ENCODE peak calls at places on chromosomes 4 and X, in eight cellular contexts. One of them, this sample, is unnamed.

GRCh38 chr4:93852680-93853079 is 24.1 kb downstream of the ATOH1 start:
- DNase-seq in suprapubic skin: no peak
- DNase-seq in neural progenitor cell: no peak
- DNase-seq in breast epithelium: no peak
- DNase-seq in cardiac muscle cell: no peak
- DNase-seq in HAP-1: no peak
- DNase-seq in sigmoid colon: no peak
- DNase-seq in dorsolateral prefrontal cortex: no peak
- DNase-seq in this sample: no peak

GRCh38 chr4:17647927-17648326 is 33.5 kb downstream of the MED28 start:
- DNase-seq in breast epithelium: no peak
- DNase-seq in sigmoid colon: no peak
- DNase-seq in HAP-1: no peak
- DNase-seq in cardiac muscle cell: no peak
- DNase-seq in dorsolateral prefrontal cortex: no peak
- DNase-seq in neural progenitor cell: no peak
- DNase-seq in suprapubic skin: no peak
- DNase-seq in this sample: no peak

GRCh38 chr4:2761035-2761923 is 5.1 kb upstream of the TNIP2 start:
- DNase-seq in HAP-1: no peak
- DNase-seq in sigmoid colon: peak; percentile 66
- DNase-seq in cardiac muscle cell: peak; percentile 21
- DNase-seq in suprapubic skin: no peak
- DNase-seq in neural progenitor cell: no peak
- DNase-seq in breast epithelium: no peak
- DNase-seq in dorsolateral prefrontal cortex: no peak
- DNase-seq in this sample: no peak

GRCh38 chr4:109301691-109302365 is 630 bp downstream of the COL25A1 start:
- DNase-seq in sigmoid colon: no peak
- DNase-seq in neural progenitor cell: peak; percentile 4
- DNase-seq in cardiac muscle cell: no peak
- DNase-seq in suprapubic skin: no peak
- DNase-seq in breast epithelium: no peak
- DNase-seq in dorsolateral prefrontal cortex: no peak
- DNase-seq in HAP-1: no peak
- DNase-seq in this sample: no peak

GRCh38 chr4:133147922-133148689 is 988 bp upstream of the PCDH10 start:
- DNase-seq in sigmoid colon: peak; percentile 67
- DNase-seq in cardiac muscle cell: peak; percentile 72
- DNase-seq in breast epithelium: no peak
- DNase-seq in dorsolateral prefrontal cortex: peak; percentile 62
- DNase-seq in neural progenitor cell: peak; percentile 78
- DNase-seq in suprapubic skin: peak; percentile 71
- DNase-seq in HAP-1: no peak
- DNase-seq in this sample: no peak

GRCh38 chr4:6372649-6373525 is 99.5 kb downstream of the PPP2R2C start:
- DNase-seq in HAP-1: peak; percentile 5
- DNase-seq in cardiac muscle cell: peak; percentile 31
- DNase-seq in sigmoid colon: no peak
- DNase-seq in suprapubic skin: no peak
- DNase-seq in breast epithelium: no peak
- DNase-seq in neural progenitor cell: peak; percentile 73
- DNase-seq in dorsolateral prefrontal cortex: no peak
- DNase-seq in this sample: no peak

GRCh38 chrX:123833387-123833786 is 26.5 kb upstream of the XIAP start:
- DNase-seq in cardiac muscle cell: peak; percentile 55
- DNase-seq in HAP-1: peak; percentile 81
- DNase-seq in dorsolateral prefrontal cortex: no peak
- DNase-seq in breast epithelium: no peak
- DNase-seq in suprapubic skin: no peak
- DNase-seq in neural progenitor cell: peak; percentile 38
- DNase-seq in sigmoid colon: peak; percentile 71
- DNase-seq in this sample: no peak

GRCh38 chr4:111890412-111890811 is 254.8 kb upstream of the FAM241A start:
- DNase-seq in dorsolateral prefrontal cortex: no peak
- DNase-seq in sigmoid colon: no peak
- DNase-seq in suprapubic skin: no peak
- DNase-seq in breast epithelium: no peak
- DNase-seq in neural progenitor cell: no peak
- DNase-seq in cardiac muscle cell: no peak
- DNase-seq in HAP-1: no peak
- DNase-seq in this sample: no peak

GRCh38 chr4:152211936-152212675 is 323.8 kb downstream of the FBXW7 start:
- DNase-seq in dorsolateral prefrontal cortex: no peak
- DNase-seq in HAP-1: no peak
- DNase-seq in cardiac muscle cell: no peak
- DNase-seq in breast epithelium: no peak
- DNase-seq in suprapubic skin: no peak
- DNase-seq in sigmoid colon: no peak
- DNase-seq in neural progenitor cell: no peak
- DNase-seq in this sample: no peak

GRCh38 chr4:41683321-41683720 is 65.2 kb downstream of the PHOX2B start:
- DNase-seq in suprapubic skin: no peak
- DNase-seq in HAP-1: no peak
- DNase-seq in neural progenitor cell: no peak
- DNase-seq in sigmoid colon: no peak
- DNase-seq in breast epithelium: no peak
- DNase-seq in cardiac muscle cell: no peak
- DNase-seq in dorsolateral prefrontal cortex: no peak
- DNase-seq in this sample: no peak

GRCh38 chr4:3339566-3339965 is 46.7 kb downstream of the RGS12 start:
- DNase-seq in neural progenitor cell: no peak
- DNase-seq in dorsolateral prefrontal cortex: no peak
- DNase-seq in breast epithelium: no peak
- DNase-seq in sigmoid colon: no peak
- DNase-seq in cardiac muscle cell: no peak
- DNase-seq in HAP-1: no peak
- DNase-seq in suprapubic skin: no peak
- DNase-seq in this sample: no peak

GRCh38 chrX:119288890-119289393 is 52.9 kb downstream of the PGRMC1 start:
- DNase-seq in breast epithelium: no peak
- DNase-seq in HAP-1: no peak
- DNase-seq in sigmoid colon: no peak
- DNase-seq in neural progenitor cell: no peak
- DNase-seq in suprapubic skin: no peak
- DNase-seq in cardiac muscle cell: no peak
- DNase-seq in dorsolateral prefrontal cortex: no peak
- DNase-seq in this sample: no peak
- H3K27me3 ChIP-seq in breast epithelium: peaks cover 28% of the 10 kb centered on the region
- H3K27me3 ChIP-seq in HAP-1: peaks cover 24% of the 10 kb centered on the region
- H3K27me3 ChIP-seq in sigmoid colon: no peaks in the 10 kb centered on the region
- H3K27me3 ChIP-seq in neural progenitor cell: no peaks in the 10 kb centered on the region
- H3K27me3 ChIP-seq in suprapubic skin: no peaks in the 10 kb centered on the region
- H3K27me3 ChIP-seq in cardiac muscle cell: no peaks in the 10 kb centered on the region
- H3K27me3 ChIP-seq in dorsolateral prefrontal cortex: peaks cover 44% of the 10 kb centered on the region
- H3K27me3 ChIP-seq in this sample: no peaks in the 10 kb centered on the region

DNA sequence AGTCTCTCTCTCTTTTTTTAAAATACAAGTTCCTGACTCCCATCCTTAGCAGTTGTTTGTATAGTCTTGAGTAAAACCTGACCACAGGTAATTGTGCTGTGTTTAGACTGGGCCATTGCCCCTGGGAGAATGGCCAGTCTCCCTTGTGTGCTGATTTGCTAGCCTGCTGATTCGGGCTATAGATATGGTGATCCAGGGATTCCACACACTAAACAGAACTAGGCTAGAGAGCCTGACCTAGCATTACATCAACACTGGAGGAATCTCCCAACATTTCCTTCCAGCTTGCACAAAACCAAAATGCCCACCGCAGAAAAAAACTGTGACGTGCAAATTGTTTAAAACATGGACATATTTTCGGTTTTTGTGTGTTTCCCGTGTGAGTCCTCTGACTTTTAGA is 5.1 kb downstream of the UPRT start:
- DNase-seq in cardiac muscle cell: no peak
- DNase-seq in sigmoid colon: no peak
- DNase-seq in suprapubic skin: no peak
- DNase-seq in HAP-1: no peak
- DNase-seq in dorsolateral prefrontal cortex: no peak
- DNase-seq in neural progenitor cell: no peak
- DNase-seq in breast epithelium: no peak
- DNase-seq in this sample: peak; percentile 71
- H3K27me3 ChIP-seq in cardiac muscle cell: no peaks in the 10 kb centered on the region
- H3K27me3 ChIP-seq in sigmoid colon: no peaks in the 10 kb centered on the region
- H3K27me3 ChIP-seq in suprapubic skin: no peaks in the 10 kb centered on the region
- H3K27me3 ChIP-seq in HAP-1: no peaks in the 10 kb centered on the region
- H3K27me3 ChIP-seq in dorsolateral prefrontal cortex: peaks cover 3% of the 10 kb centered on the region
- H3K27me3 ChIP-seq in neural progenitor cell: no peaks in the 10 kb centered on the region
- H3K27me3 ChIP-seq in breast epithelium: no peaks in the 10 kb centered on the region
- H3K27me3 ChIP-seq in this sample: no peaks in the 10 kb centered on the region

GRCh38 chr4:80208606-80209005 is 11.3 kb downstream of the PRDM8 start:
- DNase-seq in suprapubic skin: no peak
- DNase-seq in neural progenitor cell: no peak
- DNase-seq in HAP-1: no peak
- DNase-seq in cardiac muscle cell: no peak
- DNase-seq in breast epithelium: no peak
- DNase-seq in sigmoid colon: no peak
- DNase-seq in dorsolateral prefrontal cortex: no peak
- DNase-seq in this sample: no peak
- H3K27me3 ChIP-seq in suprapubic skin: peaks cover 3% of the 10 kb centered on the region
- H3K27me3 ChIP-seq in neural progenitor cell: peaks cover 100% of the 10 kb centered on the region
- H3K27me3 ChIP-seq in HAP-1: no peaks in the 10 kb centered on the region
- H3K27me3 ChIP-seq in cardiac muscle cell: peaks cover 80% of the 10 kb centered on the region
- H3K27me3 ChIP-seq in breast epithelium: peaks cover 16% of the 10 kb centered on the region
- H3K27me3 ChIP-seq in sigmoid colon: no peaks in the 10 kb centered on the region
- H3K27me3 ChIP-seq in dorsolateral prefrontal cortex: peaks cover 17% of the 10 kb centered on the region
- H3K27me3 ChIP-seq in this sample: peaks cover 19% of the 10 kb centered on the region

DNA sequence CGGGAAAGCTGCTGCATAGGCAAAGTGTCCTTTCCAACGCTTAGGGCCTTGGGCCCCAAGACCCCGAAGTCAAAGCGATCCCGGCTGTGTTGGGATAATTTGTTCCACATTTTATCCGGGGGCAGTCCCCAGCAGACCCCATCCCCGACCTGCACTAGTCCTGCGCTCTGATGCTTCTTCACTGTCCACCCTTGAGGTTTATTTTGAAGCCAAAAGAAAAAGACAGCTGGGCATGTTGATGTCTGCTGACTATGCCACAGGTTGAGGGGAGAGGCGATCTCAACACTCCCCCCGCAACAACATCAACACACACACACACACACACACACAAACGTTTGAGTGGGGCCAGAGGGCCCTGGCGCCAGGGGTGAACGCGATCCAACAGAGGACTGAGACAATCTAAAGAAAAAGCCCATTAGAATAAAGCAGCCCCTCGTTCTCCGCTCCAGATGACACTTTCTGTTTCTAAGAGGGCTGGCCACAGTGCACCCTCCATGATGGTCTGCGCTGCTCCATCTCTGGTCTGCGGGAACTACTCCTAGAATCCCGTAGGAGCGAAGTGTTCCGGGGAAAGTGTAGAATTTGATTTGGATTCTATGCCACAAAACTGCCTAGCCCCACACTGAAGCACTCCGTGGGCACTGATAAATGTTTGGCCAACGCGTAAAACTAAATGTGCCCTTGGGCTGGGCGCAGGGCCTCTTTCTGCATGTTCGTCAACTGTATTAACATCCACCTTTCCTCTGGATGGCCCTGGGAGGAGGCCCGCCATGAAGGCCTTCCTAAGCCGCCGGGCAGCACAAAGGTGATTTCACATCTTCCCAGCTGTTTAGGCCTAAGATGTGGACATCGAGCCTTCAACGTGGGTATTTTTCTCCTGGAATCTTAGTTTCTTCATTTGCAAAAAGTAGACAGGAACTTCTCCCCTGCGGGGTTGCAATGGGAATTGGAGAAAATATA is 2.4 kb downstream of the MSX1 start:
- DNase-seq in HAP-1: no peak
- DNase-seq in cardiac muscle cell: no peak
- DNase-seq in dorsolateral prefrontal cortex: no peak
- DNase-seq in breast epithelium: no peak
- DNase-seq in suprapubic skin: no peak
- DNase-seq in neural progenitor cell: peak; percentile 47
- DNase-seq in sigmoid colon: no peak
- DNase-seq in this sample: no peak
- H3K27me3 ChIP-seq in HAP-1: no peaks in the 10 kb centered on the region
- H3K27me3 ChIP-seq in cardiac muscle cell: peaks cover 94% of the 10 kb centered on the region
- H3K27me3 ChIP-seq in dorsolateral prefrontal cortex: peaks cover 97% of the 10 kb centered on the region
- H3K27me3 ChIP-seq in breast epithelium: peaks cover 59% of the 10 kb centered on the region
- H3K27me3 ChIP-seq in suprapubic skin: peaks cover 98% of the 10 kb centered on the region
- H3K27me3 ChIP-seq in neural progenitor cell: peaks cover 99% of the 10 kb centered on the region
- H3K27me3 ChIP-seq in sigmoid colon: peaks cover 80% of the 10 kb centered on the region
- H3K27me3 ChIP-seq in this sample: peaks cover 95% of the 10 kb centered on the region

DNA sequence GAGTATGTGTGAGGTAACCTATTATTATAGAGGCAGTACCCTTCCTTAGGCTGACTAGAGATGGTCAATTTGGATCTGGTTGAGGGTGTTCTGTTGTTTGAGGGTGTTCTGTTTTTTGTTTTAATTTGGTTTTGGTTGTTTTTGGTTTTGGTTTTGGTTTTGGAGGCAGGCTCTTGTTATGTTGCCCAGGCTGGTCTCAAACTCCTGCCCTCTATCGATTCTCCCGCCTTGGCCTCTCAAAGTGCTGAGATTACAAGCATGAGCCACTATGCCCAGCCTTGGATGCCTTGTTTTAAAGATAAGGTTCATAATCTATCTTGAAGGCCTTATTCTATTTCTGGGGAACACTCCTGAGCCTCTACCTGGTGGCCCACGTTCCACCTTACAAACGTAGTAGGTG is 902 bp downstream of the CXorf65 start:
- DNase-seq in suprapubic skin: no peak
- DNase-seq in neural progenitor cell: no peak
- DNase-seq in breast epithelium: no peak
- DNase-seq in HAP-1: no peak
- DNase-seq in cardiac muscle cell: no peak
- DNase-seq in dorsolateral prefrontal cortex: no peak
- DNase-seq in sigmoid colon: no peak
- DNase-seq in this sample: no peak
- H3K27me3 ChIP-seq in suprapubic skin: no peaks in the 10 kb centered on the region
- H3K27me3 ChIP-seq in neural progenitor cell: peaks cover 4% of the 10 kb centered on the region
- H3K27me3 ChIP-seq in breast epithelium: peaks cover 53% of the 10 kb centered on the region
- H3K27me3 ChIP-seq in HAP-1: no peaks in the 10 kb centered on the region
- H3K27me3 ChIP-seq in cardiac muscle cell: no peaks in the 10 kb centered on the region
- H3K27me3 ChIP-seq in dorsolateral prefrontal cortex: peaks cover 59% of the 10 kb centered on the region
- H3K27me3 ChIP-seq in sigmoid colon: no peaks in the 10 kb centered on the region
- H3K27me3 ChIP-seq in this sample: peaks cover 8% of the 10 kb centered on the region

GRCh38 chr4:1065732-1066131 is 47.6 kb downstream of the RNF212 start:
- DNase-seq in dorsolateral prefrontal cortex: no peak
- DNase-seq in breast epithelium: no peak
- DNase-seq in HAP-1: no peak
- DNase-seq in neural progenitor cell: no peak
- DNase-seq in cardiac muscle cell: no peak
- DNase-seq in sigmoid colon: no peak
- DNase-seq in suprapubic skin: no peak
- DNase-seq in this sample: no peak
- H3K27me3 ChIP-seq in dorsolateral prefrontal cortex: no peaks in the 10 kb centered on the region
- H3K27me3 ChIP-seq in breast epithelium: peaks cover 11% of the 10 kb centered on the region
- H3K27me3 ChIP-seq in HAP-1: peaks cover 9% of the 10 kb centered on the region
- H3K27me3 ChIP-seq in neural progenitor cell: peaks cover 75% of the 10 kb centered on the region
- H3K27me3 ChIP-seq in cardiac muscle cell: peaks cover 55% of the 10 kb centered on the region
- H3K27me3 ChIP-seq in sigmoid colon: no peaks in the 10 kb centered on the region
- H3K27me3 ChIP-seq in suprapubic skin: peaks cover 37% of the 10 kb centered on the region
- H3K27me3 ChIP-seq in this sample: peaks cover 7% of the 10 kb centered on the region

This sample was measured in NT2/D1.